ENCODE peak calls at places on chromosome 22, in four cellular contexts. One of them, this sample, is unnamed.

GRCh38 chr22:45640941-45641621 is 30.6 kb upstream of the ATXN10 start:
- DNase-seq in right lobe of liver: no peak
- DNase-seq in AG09309: no peak
- DNase-seq in astrocyte of the cerebellum: no peak
- DNase-seq in this sample: no peak

GRCh38 chr22:30361916-30362631 is 5.3 kb downstream of the CCDC157 start:
- DNase-seq in right lobe of liver: no peak
- DNase-seq in AG09309: no peak
- DNase-seq in astrocyte of the cerebellum: no peak
- DNase-seq in this sample: no peak

GRCh38 chr22:48091060-48091650 is 1328.7 kb downstream of the TBC1D22A start:
- DNase-seq in right lobe of liver: no peak
- DNase-seq in AG09309: no peak
- DNase-seq in astrocyte of the cerebellum: no peak
- DNase-seq in this sample: no peak

GRCh38 chr22:43798492-43798891 is 13.6 kb downstream of the EFCAB6 start:
- DNase-seq in right lobe of liver: no peak
- DNase-seq in AG09309: no peak
- DNase-seq in astrocyte of the cerebellum: no peak
- DNase-seq in this sample: no peak

GRCh38 chr22:47472636-47473035 is 710.2 kb downstream of the TBC1D22A start:
- DNase-seq in right lobe of liver: no peak
- DNase-seq in AG09309: no peak
- DNase-seq in astrocyte of the cerebellum: no peak
- DNase-seq in this sample: no peak

GRCh38 chr22:43985532-43985931 is 30.3 kb downstream of the SAMM50 start:
- DNase-seq in right lobe of liver: no peak
- DNase-seq in AG09309: no peak
- DNase-seq in astrocyte of the cerebellum: no peak
- DNase-seq in this sample: no peak

GRCh38 chr22:27212617-27213177 is 555.3 kb downstream of the MIAT start:
- DNase-seq in right lobe of liver: no peak
- DNase-seq in AG09309: peak; percentile 100
- DNase-seq in astrocyte of the cerebellum: peak; percentile 96
- DNase-seq in this sample: peak; percentile 99

GRCh38 chr22:50360578-50360977 is 17.5 kb downstream of the PPP6R2 start:
- DNase-seq in right lobe of liver: peak; percentile 37
- DNase-seq in AG09309: no peak
- DNase-seq in astrocyte of the cerebellum: no peak
- DNase-seq in this sample: no peak

GRCh38 chr22:42836026-42836425 is 21.0 kb downstream of the ARFGAP3 start:
- DNase-seq in right lobe of liver: no peak
- DNase-seq in AG09309: no peak
- DNase-seq in astrocyte of the cerebellum: no peak
- DNase-seq in this sample: no peak

GRCh38 chr22:42169055-42169469 is 38.5 kb upstream of the CYP2D6 start:
- DNase-seq in right lobe of liver: peak; percentile 52
- DNase-seq in AG09309: peak; percentile 32
- DNase-seq in astrocyte of the cerebellum: peak; percentile 68
- DNase-seq in this sample: no peak

GRCh38 chr22:27474711-27475547 is 326.6 kb downstream of the MN1 start:
- DNase-seq in right lobe of liver: no peak
- DNase-seq in AG09309: peak; percentile 43
- DNase-seq in astrocyte of the cerebellum: peak; percentile 92
- DNase-seq in this sample: peak; percentile 71

GRCh38 chr22:30046716-30047363 is 33.4 kb upstream of the HORMAD2 start:
- DNase-seq in right lobe of liver: no peak
- DNase-seq in AG09309: no peak
- DNase-seq in astrocyte of the cerebellum: no peak
- DNase-seq in this sample: no peak

GRCh38 chr22:22941831-22942510 is 54.4 kb downstream of the IGLL5 start:
- DNase-seq in right lobe of liver: no peak
- DNase-seq in AG09309: no peak
- DNase-seq in astrocyte of the cerebellum: no peak
- DNase-seq in this sample: no peak

GRCh38 chr22:45867118-45867905 is 109.7 kb downstream of the WNT7B start:
- DNase-seq in right lobe of liver: peak; percentile 33
- DNase-seq in AG09309: no peak
- DNase-seq in astrocyte of the cerebellum: no peak
- DNase-seq in this sample: no peak

GRCh38 chr22:24305260-24305692 is 34.6 kb downstream of the SPECC1L start:
- DNase-seq in right lobe of liver: no peak
- DNase-seq in AG09309: no peak
- DNase-seq in astrocyte of the cerebellum: peak; percentile 39
- DNase-seq in this sample: no peak

GRCh38 chr22:49212466-49212865 is 615.2 kb downstream of the BRD1 start:
- DNase-seq in right lobe of liver: peak; percentile 14
- DNase-seq in AG09309: no peak
- DNase-seq in astrocyte of the cerebellum: no peak
- DNase-seq in this sample: no peak

GRCh38 chr22:47813661-47814060 is 1051.2 kb downstream of the TBC1D22A start:
- DNase-seq in right lobe of liver: no peak
- DNase-seq in AG09309: no peak
- DNase-seq in astrocyte of the cerebellum: no peak
- DNase-seq in this sample: no peak

GRCh38 chr22:42376721-42377177 is 55.5 kb downstream of the NFAM1 start:
- DNase-seq in right lobe of liver: peak; percentile 49
- DNase-seq in AG09309: no peak
- DNase-seq in astrocyte of the cerebellum: no peak
- DNase-seq in this sample: no peak

GRCh38 chr22:28229566-28230483 is 310.8 kb upstream of the PITPNB start:
- DNase-seq in right lobe of liver: no peak
- DNase-seq in AG09309: no peak
- DNase-seq in astrocyte of the cerebellum: no peak
- DNase-seq in this sample: no peak

GRCh38 chr22:42275970-42276369 is 5.5 kb upstream of the TCF20 start:
- DNase-seq in right lobe of liver: no peak
- DNase-seq in AG09309: no peak
- DNase-seq in astrocyte of the cerebellum: no peak
- DNase-seq in this sample: no peak

GRCh38 chr22:28906312-28906711 is 22.9 kb downstream of the ZNRF3 start:
- DNase-seq in right lobe of liver: no peak
- DNase-seq in AG09309: no peak
- DNase-seq in astrocyte of the cerebellum: no peak
- DNase-seq in this sample: no peak

GRCh38 chr22:17576475-17576874 is 13.2 kb downstream of the SLC25A18 start:
- DNase-seq in right lobe of liver: no peak
- DNase-seq in AG09309: peak; percentile 87
- DNase-seq in astrocyte of the cerebellum: peak; percentile 99
- DNase-seq in this sample: peak; percentile 82

GRCh38 chr22:22111267-22111751 is 128.7 kb upstream of the TOP3B start:
- DNase-seq in right lobe of liver: no peak
- DNase-seq in AG09309: no peak
- DNase-seq in astrocyte of the cerebellum: peak; percentile 46
- DNase-seq in this sample: peak; percentile 17

GRCh38 chr22:27306771-27307170 is 494.8 kb downstream of the MN1 start:
- DNase-seq in right lobe of liver: no peak
- DNase-seq in AG09309: no peak
- DNase-seq in astrocyte of the cerebellum: no peak
- DNase-seq in this sample: no peak

GRCh38 chr22:43820671-43821305 is 8.7 kb upstream of the EFCAB6 start:
- DNase-seq in right lobe of liver: no peak
- DNase-seq in AG09309: no peak
- DNase-seq in astrocyte of the cerebellum: no peak
- DNase-seq in this sample: no peak

GRCh38 chr22:49147171-49147570 is 680.5 kb downstream of the BRD1 start:
- DNase-seq in right lobe of liver: no peak
- DNase-seq in AG09309: no peak
- DNase-seq in astrocyte of the cerebellum: no peak
- DNase-seq in this sample: no peak

GRCh38 chr22:39458443-39459083 is 1.8 kb downstream of the MGAT3 start:
- DNase-seq in right lobe of liver: no peak
- DNase-seq in AG09309: no peak
- DNase-seq in astrocyte of the cerebellum: no peak
- DNase-seq in this sample: no peak
- H3K4me3 ChIP-seq in right lobe of liver: no peak overlapping the region
- H3K4me3 ChIP-seq in AG09309: no peak overlapping the region
- H3K4me3 ChIP-seq in astrocyte of the cerebellum: no peak overlapping the region
- H3K4me3 ChIP-seq in this sample: no peak overlapping the region

DNA sequence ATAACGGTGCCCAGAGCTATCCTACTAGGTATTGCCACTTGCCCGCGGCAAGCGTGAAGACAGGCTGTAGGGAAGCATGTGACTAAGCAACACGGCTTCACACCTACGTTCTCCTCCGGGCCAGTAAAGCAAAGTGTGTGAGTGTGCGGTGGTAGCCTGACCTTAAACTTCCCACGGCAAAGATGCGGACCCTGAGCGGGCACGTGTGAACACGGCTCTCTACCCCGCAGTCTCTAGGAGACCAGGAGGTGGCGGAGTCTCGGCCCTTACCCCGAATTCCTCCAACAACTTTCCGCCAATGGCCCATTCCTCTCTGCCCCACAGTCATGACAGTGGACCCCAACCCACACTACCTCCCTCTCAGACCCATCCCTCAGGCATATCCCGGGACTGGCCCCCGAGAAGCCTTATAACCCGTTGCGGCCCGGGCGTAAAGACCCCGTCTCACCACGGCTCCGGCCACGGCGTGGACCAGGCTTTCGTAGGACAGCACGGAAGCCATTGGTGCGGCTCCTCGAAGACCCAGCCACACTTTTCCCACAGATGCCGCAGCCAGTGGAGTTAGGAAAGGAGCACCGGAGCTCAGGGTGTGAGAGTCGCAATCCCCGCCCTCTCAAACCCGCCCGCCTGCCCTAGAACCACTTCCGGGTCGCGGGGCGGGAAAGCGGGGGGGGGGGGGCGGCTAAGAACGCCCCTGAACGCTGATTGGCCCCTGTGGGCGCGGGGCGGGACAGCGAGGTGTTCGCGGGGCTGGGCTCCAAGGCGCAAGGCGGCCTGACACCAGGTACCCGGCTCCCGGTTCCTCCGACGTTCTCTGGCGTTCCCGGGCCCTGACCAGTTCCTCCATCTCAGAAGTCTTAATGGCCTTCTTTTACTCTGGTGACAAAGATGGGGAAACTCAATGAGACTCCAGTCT is at the start of gene SLC25A17:
- DNase-seq in right lobe of liver: peak; percentile 94
- DNase-seq in AG09309: no peak
- DNase-seq in astrocyte of the cerebellum: peak; percentile 53
- DNase-seq in this sample: no peak
- TF ChIP-seq CTCF in right lobe of liver: no peak
- TF ChIP-seq CTCF in AG09309: peak; percentile 47
- TF ChIP-seq CTCF in astrocyte of the cerebellum: peak; percentile 55
- TF ChIP-seq CTCF in this sample: peak; percentile 64

DNA sequence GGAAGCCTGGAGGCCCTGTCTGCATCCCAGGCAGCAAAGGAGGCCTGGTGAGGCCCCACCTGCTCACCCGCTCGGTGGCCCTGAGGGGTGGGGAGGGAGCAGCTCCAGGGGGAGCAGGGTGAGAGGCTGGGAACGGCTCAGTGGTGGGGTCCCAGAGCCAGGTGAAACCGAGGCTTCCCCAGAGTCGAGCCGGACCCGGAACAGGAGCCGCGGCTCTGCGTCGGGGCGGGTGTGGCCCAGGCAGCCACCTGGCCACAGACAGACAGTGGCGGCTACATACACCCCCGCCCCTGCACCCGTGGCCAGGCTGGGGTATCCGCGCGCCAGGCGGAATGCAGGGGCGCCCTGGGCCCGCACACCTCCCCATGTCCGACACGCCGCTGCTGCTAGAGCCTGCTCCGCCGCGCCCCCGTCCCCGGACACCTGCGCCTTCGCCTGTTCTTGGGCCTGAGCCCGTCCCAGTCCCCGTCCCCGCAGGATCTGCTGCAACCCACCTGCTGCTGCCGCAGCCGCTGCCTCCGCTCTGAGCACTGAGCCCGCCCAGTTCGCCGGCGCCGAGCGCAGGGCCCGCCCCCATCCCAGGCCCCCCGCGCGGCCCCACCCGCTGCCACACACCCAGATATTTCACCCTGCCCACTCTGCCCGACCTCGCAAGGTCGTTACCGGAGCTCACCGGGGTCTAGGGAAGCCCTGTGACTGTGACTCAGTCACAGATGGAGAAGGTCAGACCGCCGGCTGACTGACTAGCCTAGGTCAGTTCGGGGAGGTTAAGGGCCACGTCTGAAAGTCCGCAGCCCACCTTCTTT is at the start of gene SLC7A4:
- DNase-seq in right lobe of liver: no peak
- DNase-seq in AG09309: no peak
- DNase-seq in astrocyte of the cerebellum: no peak
- DNase-seq in this sample: no peak
- H3K4me3 ChIP-seq in right lobe of liver: no peak within 1 kb of the TSS
- H3K4me3 ChIP-seq in AG09309: no peak within 1 kb of the TSS
- H3K4me3 ChIP-seq in astrocyte of the cerebellum: no peak within 1 kb of the TSS
- H3K4me3 ChIP-seq in this sample: peak within 1 kb of the TSS; percentile 32

DNA sequence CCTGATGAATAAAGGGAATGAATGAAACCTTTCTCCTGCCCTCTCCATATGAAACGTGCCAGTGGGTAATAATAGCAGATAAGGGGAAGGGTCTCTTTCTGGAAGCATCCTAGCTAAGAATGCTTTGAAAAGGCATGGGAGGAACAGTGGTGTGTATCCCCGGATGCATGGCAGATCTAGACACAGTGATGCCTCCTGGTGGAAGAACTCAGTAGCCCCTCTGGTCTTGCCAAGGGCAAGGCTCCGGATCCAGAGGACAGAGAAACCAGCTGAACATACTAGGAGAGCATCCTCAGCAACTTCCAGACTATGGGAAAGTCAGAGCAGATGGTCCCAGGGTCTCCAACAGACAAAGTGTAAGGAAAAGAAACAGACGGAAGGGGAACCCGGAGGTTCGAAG is 6.4 kb downstream of the BAIAP2L2 start:
- DNase-seq in right lobe of liver: no peak
- DNase-seq in AG09309: no peak
- DNase-seq in astrocyte of the cerebellum: no peak
- DNase-seq in this sample: no peak
- TF ChIP-seq CTCF in right lobe of liver: peak; percentile 14
- TF ChIP-seq CTCF in AG09309: peak; percentile 39
- TF ChIP-seq CTCF in astrocyte of the cerebellum: peak; percentile 34
- TF ChIP-seq CTCF in this sample: peak; percentile 35

GRCh38 chr22:21029486-21030025 is 2.8 kb downstream of the SLC7A4 start:
- DNase-seq in right lobe of liver: no peak
- DNase-seq in AG09309: no peak
- DNase-seq in astrocyte of the cerebellum: no peak
- DNase-seq in this sample: no peak
- H3K4me3 ChIP-seq in right lobe of liver: no peak overlapping the region
- H3K4me3 ChIP-seq in AG09309: no peak overlapping the region
- H3K4me3 ChIP-seq in astrocyte of the cerebellum: no peak overlapping the region
- H3K4me3 ChIP-seq in this sample: no peak overlapping the region

DNA sequence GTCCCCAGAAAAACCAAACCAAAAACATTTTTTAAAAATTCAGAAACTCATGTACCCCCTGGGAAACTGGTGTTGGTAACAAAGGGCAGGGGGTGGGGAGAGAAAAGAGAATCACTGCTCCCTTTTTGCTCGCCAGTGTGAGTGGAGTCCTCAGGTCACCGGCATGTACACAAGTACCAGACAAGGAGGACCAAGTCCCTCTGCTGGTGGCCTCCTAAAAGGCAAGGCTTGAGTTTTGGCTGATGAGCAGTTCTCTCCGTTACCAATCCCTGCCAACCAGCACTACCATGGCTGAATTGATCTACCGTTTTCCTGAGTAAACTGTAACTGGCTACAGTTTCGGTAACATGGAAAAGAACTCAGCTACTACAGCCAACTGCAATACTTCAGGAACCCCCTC is 22.0 kb downstream of the APOL5 start:
- DNase-seq in right lobe of liver: no peak
- DNase-seq in AG09309: no peak
- DNase-seq in astrocyte of the cerebellum: no peak
- DNase-seq in this sample: no peak
- TF ChIP-seq CTCF in right lobe of liver: no peak
- TF ChIP-seq CTCF in AG09309: peak; percentile 26
- TF ChIP-seq CTCF in astrocyte of the cerebellum: peak; percentile 42
- TF ChIP-seq CTCF in this sample: no peak

GRCh38 chr22:20550851-20551744 is 43.7 kb downstream of the MED15 start:
- DNase-seq in right lobe of liver: no peak
- DNase-seq in AG09309: no peak
- DNase-seq in astrocyte of the cerebellum: no peak
- DNase-seq in this sample: no peak
- H3K4me3 ChIP-seq in right lobe of liver: no peak overlapping the region
- H3K4me3 ChIP-seq in AG09309: peak overlapping the region; percentile 5
- H3K4me3 ChIP-seq in astrocyte of the cerebellum: no peak overlapping the region
- H3K4me3 ChIP-seq in this sample: no peak overlapping the region

This sample was measured in AG04449.